ENCODE peak calls at places on chromosomes 13 and 19, in four cellular contexts. One of them, this sample, is unnamed.

GRCh38 chr19:35533822-35534521 is 716 bp downstream of the GAPDHS start:
- DNase-seq in tibial nerve: no peak
- DNase-seq in upper lobe of right lung: peak; percentile 78
- DNase-seq in stomach: peak; percentile 55
- DNase-seq in this sample: no peak

GRCh38 chr13:46334008-46334407 is 53.0 kb downstream of the RUBCNL start:
- DNase-seq in tibial nerve: no peak
- DNase-seq in upper lobe of right lung: no peak
- DNase-seq in stomach: no peak
- DNase-seq in this sample: no peak

GRCh38 chr13:38866649-38867048 is 124.0 kb downstream of the STOML3 start:
- DNase-seq in tibial nerve: no peak
- DNase-seq in upper lobe of right lung: no peak
- DNase-seq in stomach: no peak
- DNase-seq in this sample: no peak

GRCh38 chr19:49315111-49315510 is 9.9 kb downstream of the SLC6A16 start:
- DNase-seq in tibial nerve: no peak
- DNase-seq in upper lobe of right lung: no peak
- DNase-seq in stomach: no peak
- DNase-seq in this sample: no peak

GRCh38 chr13:28347456-28348371 is 147.2 kb downstream of the FLT1 start:
- DNase-seq in tibial nerve: no peak
- DNase-seq in upper lobe of right lung: no peak
- DNase-seq in stomach: no peak
- DNase-seq in this sample: no peak

GRCh38 chr19:2428027-2428690 is 773 bp upstream of the TIMM13 start:
- DNase-seq in tibial nerve: no peak
- DNase-seq in upper lobe of right lung: peak; percentile 67
- DNase-seq in stomach: peak; percentile 41
- DNase-seq in this sample: no peak

GRCh38 chr13:33169273-33169980 is 116.1 kb downstream of the STARD13 start:
- DNase-seq in tibial nerve: no peak
- DNase-seq in upper lobe of right lung: no peak
- DNase-seq in stomach: no peak
- DNase-seq in this sample: peak; percentile 50

GRCh38 chr19:41999071-41999877 is 5.2 kb upstream of the ATP1A3 start:
- DNase-seq in tibial nerve: no peak
- DNase-seq in upper lobe of right lung: no peak
- DNase-seq in stomach: no peak
- DNase-seq in this sample: no peak

GRCh38 chr13:91346848-91347211 is 657 bp upstream of the MIR17HG start:
- DNase-seq in tibial nerve: no peak
- DNase-seq in upper lobe of right lung: no peak
- DNase-seq in stomach: no peak
- DNase-seq in this sample: no peak

GRCh38 chr13:37966266-37966665 is 96.7 kb upstream of the TRPC4 start:
- DNase-seq in tibial nerve: no peak
- DNase-seq in upper lobe of right lung: no peak
- DNase-seq in stomach: no peak
- DNase-seq in this sample: no peak

GRCh38 chr13:35252536-35253205 is 223.8 kb downstream of the MAB21L1 start:
- DNase-seq in tibial nerve: no peak
- DNase-seq in upper lobe of right lung: no peak
- DNase-seq in stomach: no peak
- DNase-seq in this sample: no peak

GRCh38 chr19:35757231-35757748 is 461 bp upstream of the HSPB6 start:
- DNase-seq in tibial nerve: peak; percentile 84
- DNase-seq in upper lobe of right lung: peak; percentile 80
- DNase-seq in stomach: peak; percentile 49
- DNase-seq in this sample: peak; percentile 85

GRCh38 chr13:113616991-113617749 is 32.6 kb downstream of the TFDP1 start:
- DNase-seq in tibial nerve: no peak
- DNase-seq in upper lobe of right lung: no peak
- DNase-seq in stomach: peak; percentile 44
- DNase-seq in this sample: no peak

DNA sequence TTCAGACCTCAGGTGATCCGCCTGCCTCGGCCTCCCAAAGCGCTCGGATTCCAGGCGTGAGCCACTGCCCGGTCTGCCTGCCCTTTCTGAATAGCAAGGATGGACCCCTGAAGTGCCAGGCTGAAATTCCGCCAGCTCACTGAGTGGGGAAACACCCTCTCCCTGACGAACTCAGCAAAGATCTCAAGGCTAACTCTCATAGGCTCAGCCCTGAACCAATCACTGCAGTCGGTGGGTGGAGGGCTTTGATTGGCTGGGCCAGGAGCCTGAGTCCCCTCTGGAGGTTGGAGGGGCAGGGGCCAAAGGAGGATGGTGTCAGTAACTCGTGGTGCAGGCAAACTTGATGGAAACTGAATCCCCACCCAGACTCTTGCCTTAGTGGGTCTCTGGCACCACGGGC is 11.2 kb upstream of the COMP start:
- DNase-seq in tibial nerve: no peak
- DNase-seq in upper lobe of right lung: no peak
- DNase-seq in stomach: no peak
- DNase-seq in this sample: no peak
- H3K4me3 ChIP-seq in tibial nerve: no peak overlapping the region
- H3K4me3 ChIP-seq in upper lobe of right lung: no peak overlapping the region
- H3K4me3 ChIP-seq in stomach: no peak overlapping the region
- H3K4me3 ChIP-seq in this sample: no peak overlapping the region

DNA sequence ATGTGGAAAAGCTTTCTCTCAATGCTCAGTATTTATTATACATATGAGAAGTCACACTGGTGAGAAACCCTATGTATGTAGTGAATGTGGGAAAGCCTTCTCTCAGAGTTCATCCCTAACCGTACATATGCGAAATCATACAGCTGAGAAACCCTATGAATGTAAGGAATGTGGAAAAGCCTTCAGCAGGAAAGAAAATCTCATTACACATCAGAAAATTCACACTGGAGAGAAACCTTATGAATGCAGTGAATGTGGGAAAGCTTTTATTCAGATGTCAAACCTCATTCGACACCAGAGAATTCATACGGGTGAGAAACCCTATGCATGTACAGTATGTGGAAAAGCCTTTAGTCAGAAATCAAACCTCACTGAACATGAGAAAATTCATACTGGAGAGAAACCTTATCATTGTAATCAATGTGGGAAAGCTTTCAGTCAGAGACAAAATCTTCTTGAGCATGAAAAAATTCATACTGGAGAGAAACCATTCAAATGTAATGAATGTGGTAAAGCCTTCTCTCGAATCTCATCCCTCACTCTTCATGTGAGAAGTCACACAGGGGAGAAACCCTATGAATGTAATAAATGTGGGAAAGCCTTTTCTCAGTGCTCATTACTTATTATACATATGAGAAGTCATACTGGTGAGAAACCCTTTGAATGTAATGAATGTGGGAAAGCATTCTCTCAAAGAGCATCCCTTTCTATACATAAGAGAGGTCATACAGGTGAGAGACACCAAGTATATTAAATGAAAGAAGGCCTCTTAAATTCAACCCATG is 34.4 kb downstream of the ZNF568 start:
- DNase-seq in tibial nerve: no peak
- DNase-seq in upper lobe of right lung: no peak
- DNase-seq in stomach: no peak
- DNase-seq in this sample: no peak
- H3K9me3 ChIP-seq in tibial nerve: peaks cover 100% of the 10 kb centered on the region
- H3K9me3 ChIP-seq in upper lobe of right lung: peaks cover 60% of the 10 kb centered on the region
- H3K9me3 ChIP-seq in stomach: peaks cover 100% of the 10 kb centered on the region
- H3K9me3 ChIP-seq in this sample: peaks cover 33% of the 10 kb centered on the region

DNA sequence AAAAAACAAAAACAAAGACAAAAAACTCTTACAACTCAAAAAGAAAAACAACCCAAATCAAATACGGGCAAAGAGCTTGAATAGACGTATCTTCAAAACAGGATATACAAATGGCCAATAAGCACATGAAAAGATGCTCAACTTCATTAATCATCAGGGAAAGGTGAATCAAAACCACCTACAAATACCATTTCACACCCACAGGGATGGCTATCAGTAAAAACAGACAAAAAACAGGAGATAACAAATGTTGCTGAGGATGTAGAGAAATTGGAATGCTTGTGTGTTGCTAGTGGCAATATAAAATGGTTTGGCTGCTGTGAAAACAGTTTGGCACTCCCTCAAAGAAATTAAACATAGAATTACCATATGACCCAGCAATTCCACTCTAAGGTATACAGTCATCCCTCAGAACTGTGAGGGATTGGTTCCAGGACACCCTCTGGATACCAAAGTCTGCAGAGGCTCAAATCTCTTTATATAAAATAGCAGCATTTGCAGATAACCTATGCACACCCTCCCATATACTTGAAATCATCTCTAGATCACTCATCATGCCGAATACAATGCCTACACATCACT is 29.7 kb downstream of the MLLT1 start:
- DNase-seq in tibial nerve: no peak
- DNase-seq in upper lobe of right lung: no peak
- DNase-seq in stomach: no peak
- DNase-seq in this sample: no peak
- H3K27ac ChIP-seq in tibial nerve: peak overlapping the region; percentile 83
- H3K27ac ChIP-seq in upper lobe of right lung: no peak overlapping the region
- H3K27ac ChIP-seq in stomach: no peak overlapping the region
- H3K27ac ChIP-seq in this sample: peak overlapping the region; percentile 48

GRCh38 chr13:98056839-98057410 is 86.0 kb upstream of the FARP1 start:
- DNase-seq in tibial nerve: no peak
- DNase-seq in upper lobe of right lung: no peak
- DNase-seq in stomach: no peak
- DNase-seq in this sample: no peak

GRCh38 chr13:98052412-98052811 is 90.5 kb upstream of the FARP1 start:
- DNase-seq in tibial nerve: no peak
- DNase-seq in upper lobe of right lung: no peak
- DNase-seq in stomach: no peak
- DNase-seq in this sample: no peak

GRCh38 chr13:98059276-98059675 is 83.6 kb upstream of the FARP1 start:
- DNase-seq in tibial nerve: no peak
- DNase-seq in upper lobe of right lung: no peak
- DNase-seq in stomach: no peak
- DNase-seq in this sample: no peak

GRCh38 chr13:98054301-98054700 is 88.6 kb upstream of the FARP1 start:
- DNase-seq in tibial nerve: no peak
- DNase-seq in upper lobe of right lung: no peak
- DNase-seq in stomach: no peak
- DNase-seq in this sample: no peak

GRCh38 chr13:98055623-98056022 is 87.3 kb upstream of the FARP1 start:
- DNase-seq in tibial nerve: no peak
- DNase-seq in upper lobe of right lung: no peak
- DNase-seq in stomach: no peak
- DNase-seq in this sample: no peak
- H3K4me3 ChIP-seq in tibial nerve: no peak overlapping the region
- H3K4me3 ChIP-seq in upper lobe of right lung: no peak overlapping the region
- H3K4me3 ChIP-seq in stomach: no peak overlapping the region
- H3K4me3 ChIP-seq in this sample: no peak overlapping the region

DNA sequence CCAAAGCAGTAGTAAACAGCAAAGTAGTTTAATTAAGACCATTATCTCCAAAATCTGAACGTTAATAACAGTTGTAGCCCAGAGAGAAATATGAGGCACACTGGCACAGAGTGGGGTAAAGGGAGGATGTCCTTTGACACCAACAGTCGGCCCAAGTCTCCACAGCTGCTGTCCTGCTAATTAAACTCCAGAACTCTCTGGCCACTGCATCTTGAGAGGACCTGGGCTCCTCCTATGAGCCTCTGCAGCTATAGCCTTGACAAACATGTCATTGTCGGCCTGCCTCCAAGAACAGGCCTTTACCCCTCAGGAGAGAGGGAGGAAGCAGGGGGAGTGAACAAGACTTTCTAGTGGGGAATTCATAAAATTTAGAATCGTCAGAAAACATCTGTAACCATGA is 1170.4 kb downstream of the UQCRFS1 start:
- DNase-seq in tibial nerve: no peak
- DNase-seq in upper lobe of right lung: no peak
- DNase-seq in stomach: no peak
- DNase-seq in this sample: no peak
- H3K9me3 ChIP-seq in tibial nerve: peaks cover 3% of the 10 kb centered on the region
- H3K9me3 ChIP-seq in upper lobe of right lung: no peaks in the 10 kb centered on the region
- H3K9me3 ChIP-seq in stomach: peaks cover 14% of the 10 kb centered on the region
- H3K9me3 ChIP-seq in this sample: peaks cover 68% of the 10 kb centered on the region